ENCODE peak calls at places on chromosomes 3 and 15, in eight cellular contexts. One of them, this sample, is unnamed.

GRCh38 chr3:10284496-10284895 is 8.3 kb downstream of the GHRL start:
- DNase-seq in uterus: no peak
- DNase-seq in CD4-positive, CD25-positive, alpha-beta regulatory T cell: no peak
- DNase-seq in neural progenitor cell: no peak
- DNase-seq in heart right ventricle: no peak
- DNase-seq in lower leg skin: no peak
- DNase-seq in HL-60: no peak
- DNase-seq in SJSA1: no peak
- DNase-seq in this sample: no peak

GRCh38 chr3:155748611-155749365 is 3.9 kb upstream of the PLCH1 start:
- DNase-seq in uterus: no peak
- DNase-seq in CD4-positive, CD25-positive, alpha-beta regulatory T cell: no peak
- DNase-seq in neural progenitor cell: no peak
- DNase-seq in heart right ventricle: no peak
- DNase-seq in lower leg skin: no peak
- DNase-seq in HL-60: no peak
- DNase-seq in SJSA1: no peak
- DNase-seq in this sample: no peak

GRCh38 chr3:133376805-133377204 is 23.1 kb upstream of the BFSP2 start:
- DNase-seq in uterus: no peak
- DNase-seq in CD4-positive, CD25-positive, alpha-beta regulatory T cell: no peak
- DNase-seq in neural progenitor cell: no peak
- DNase-seq in heart right ventricle: no peak
- DNase-seq in lower leg skin: no peak
- DNase-seq in HL-60: peak
- DNase-seq in SJSA1: no peak
- DNase-seq in this sample: no peak

GRCh38 chr3:14791343-14791945 is 27.3 kb upstream of the FGD5 start:
- DNase-seq in uterus: peak
- DNase-seq in CD4-positive, CD25-positive, alpha-beta regulatory T cell: no peak
- DNase-seq in neural progenitor cell: peak
- DNase-seq in heart right ventricle: peak
- DNase-seq in lower leg skin: peak
- DNase-seq in HL-60: peak
- DNase-seq in SJSA1: no peak
- DNase-seq in this sample: peak

GRCh38 chr3:66083096-66083960 is 44.6 kb upstream of the MAGI1 start:
- DNase-seq in uterus: no peak
- DNase-seq in CD4-positive, CD25-positive, alpha-beta regulatory T cell: no peak
- DNase-seq in neural progenitor cell: no peak
- DNase-seq in heart right ventricle: no peak
- DNase-seq in lower leg skin: no peak
- DNase-seq in HL-60: no peak
- DNase-seq in SJSA1: no peak
- DNase-seq in this sample: no peak

GRCh38 chr3:154182975-154183374 is 61.8 kb downstream of the ARHGEF26 start:
- DNase-seq in uterus: no peak
- DNase-seq in CD4-positive, CD25-positive, alpha-beta regulatory T cell: no peak
- DNase-seq in neural progenitor cell: no peak
- DNase-seq in heart right ventricle: no peak
- DNase-seq in lower leg skin: no peak
- DNase-seq in HL-60: no peak
- DNase-seq in SJSA1: no peak
- DNase-seq in this sample: no peak

GRCh38 chr15:43219929-43220886 is 610 bp downstream of the EPB42 start:
- DNase-seq in uterus: no peak
- DNase-seq in CD4-positive, CD25-positive, alpha-beta regulatory T cell: no peak
- DNase-seq in neural progenitor cell: no peak
- DNase-seq in heart right ventricle: no peak
- DNase-seq in lower leg skin: no peak
- DNase-seq in HL-60: no peak
- DNase-seq in SJSA1: no peak
- DNase-seq in this sample: no peak

GRCh38 chr15:81010086-81010485 is 9.4 kb downstream of the TLNRD1 start:
- DNase-seq in uterus: no peak
- DNase-seq in CD4-positive, CD25-positive, alpha-beta regulatory T cell: no peak
- DNase-seq in neural progenitor cell: no peak
- DNase-seq in heart right ventricle: no peak
- DNase-seq in lower leg skin: no peak
- DNase-seq in HL-60: no peak
- DNase-seq in SJSA1: no peak
- DNase-seq in this sample: no peak

GRCh38 chr3:79835701-79836100 is 67.9 kb upstream of the ROBO1 start:
- DNase-seq in uterus: no peak
- DNase-seq in CD4-positive, CD25-positive, alpha-beta regulatory T cell: no peak
- DNase-seq in neural progenitor cell: no peak
- DNase-seq in heart right ventricle: no peak
- DNase-seq in lower leg skin: no peak
- DNase-seq in HL-60: no peak
- DNase-seq in SJSA1: no peak
- DNase-seq in this sample: no peak

GRCh38 chr3:22922317-22922716 is 280.8 kb upstream of the UBE2E2 start:
- DNase-seq in uterus: no peak
- DNase-seq in CD4-positive, CD25-positive, alpha-beta regulatory T cell: no peak
- DNase-seq in neural progenitor cell: peak
- DNase-seq in heart right ventricle: no peak
- DNase-seq in lower leg skin: no peak
- DNase-seq in HL-60: no peak
- DNase-seq in SJSA1: no peak
- DNase-seq in this sample: no peak

GRCh38 chr15:53448215-53449001 is 311.1 kb downstream of the WDR72 start:
- DNase-seq in uterus: no peak
- DNase-seq in CD4-positive, CD25-positive, alpha-beta regulatory T cell: no peak
- DNase-seq in neural progenitor cell: peak
- DNase-seq in heart right ventricle: no peak
- DNase-seq in lower leg skin: no peak
- DNase-seq in HL-60: no peak
- DNase-seq in SJSA1: no peak
- DNase-seq in this sample: no peak

GRCh38 chr3:42745291-42745745 is 27.7 kb downstream of the CCDC13 start:
- DNase-seq in uterus: no peak
- DNase-seq in CD4-positive, CD25-positive, alpha-beta regulatory T cell: no peak
- DNase-seq in neural progenitor cell: no peak
- DNase-seq in heart right ventricle: no peak
- DNase-seq in lower leg skin: peak
- DNase-seq in HL-60: no peak
- DNase-seq in SJSA1: no peak
- DNase-seq in this sample: no peak

GRCh38 chr3:15982667-15983145 is 184.9 kb upstream of the ANKRD28 start:
- DNase-seq in uterus: no peak
- DNase-seq in CD4-positive, CD25-positive, alpha-beta regulatory T cell: no peak
- DNase-seq in neural progenitor cell: peak
- DNase-seq in heart right ventricle: peak
- DNase-seq in lower leg skin: peak
- DNase-seq in HL-60: no peak
- DNase-seq in SJSA1: peak
- DNase-seq in this sample: no peak

GRCh38 chr15:66008920-66009572 is 139.8 kb downstream of the RAB11A start:
- DNase-seq in uterus: no peak
- DNase-seq in CD4-positive, CD25-positive, alpha-beta regulatory T cell: no peak
- DNase-seq in neural progenitor cell: no peak
- DNase-seq in heart right ventricle: no peak
- DNase-seq in lower leg skin: no peak
- DNase-seq in HL-60: no peak
- DNase-seq in SJSA1: no peak
- DNase-seq in this sample: no peak

GRCh38 chr3:135784557-135784956 is 181.0 kb upstream of the PPP2R3A start:
- DNase-seq in uterus: no peak
- DNase-seq in CD4-positive, CD25-positive, alpha-beta regulatory T cell: no peak
- DNase-seq in neural progenitor cell: no peak
- DNase-seq in heart right ventricle: no peak
- DNase-seq in lower leg skin: no peak
- DNase-seq in HL-60: peak
- DNase-seq in SJSA1: no peak
- DNase-seq in this sample: no peak

GRCh38 chr3:14403636-14404395 is 1.4 kb downstream of the SLC6A6 start:
- DNase-seq in uterus: peak
- DNase-seq in CD4-positive, CD25-positive, alpha-beta regulatory T cell: no peak
- DNase-seq in neural progenitor cell: peak
- DNase-seq in heart right ventricle: peak
- DNase-seq in lower leg skin: peak
- DNase-seq in HL-60: peak
- DNase-seq in SJSA1: peak
- DNase-seq in this sample: peak

GRCh38 chr3:158573714-158574113 is 2.7 kb downstream of the MLF1 start:
- DNase-seq in uterus: no peak
- DNase-seq in CD4-positive, CD25-positive, alpha-beta regulatory T cell: no peak
- DNase-seq in neural progenitor cell: peak
- DNase-seq in heart right ventricle: no peak
- DNase-seq in lower leg skin: no peak
- DNase-seq in HL-60: no peak
- DNase-seq in SJSA1: no peak
- DNase-seq in this sample: no peak
- H3K4me3 ChIP-seq in uterus: no peak
- H3K4me3 ChIP-seq in CD4-positive, CD25-positive, alpha-beta regulatory T cell: no peak
- H3K4me3 ChIP-seq in neural progenitor cell: no peak
- H3K4me3 ChIP-seq in heart right ventricle: peak
- H3K4me3 ChIP-seq in lower leg skin: no peak
- H3K4me3 ChIP-seq in HL-60: no peak
- H3K4me3 ChIP-seq in SJSA1: no peak
- H3K4me3 ChIP-seq in this sample: no peak

DNA sequence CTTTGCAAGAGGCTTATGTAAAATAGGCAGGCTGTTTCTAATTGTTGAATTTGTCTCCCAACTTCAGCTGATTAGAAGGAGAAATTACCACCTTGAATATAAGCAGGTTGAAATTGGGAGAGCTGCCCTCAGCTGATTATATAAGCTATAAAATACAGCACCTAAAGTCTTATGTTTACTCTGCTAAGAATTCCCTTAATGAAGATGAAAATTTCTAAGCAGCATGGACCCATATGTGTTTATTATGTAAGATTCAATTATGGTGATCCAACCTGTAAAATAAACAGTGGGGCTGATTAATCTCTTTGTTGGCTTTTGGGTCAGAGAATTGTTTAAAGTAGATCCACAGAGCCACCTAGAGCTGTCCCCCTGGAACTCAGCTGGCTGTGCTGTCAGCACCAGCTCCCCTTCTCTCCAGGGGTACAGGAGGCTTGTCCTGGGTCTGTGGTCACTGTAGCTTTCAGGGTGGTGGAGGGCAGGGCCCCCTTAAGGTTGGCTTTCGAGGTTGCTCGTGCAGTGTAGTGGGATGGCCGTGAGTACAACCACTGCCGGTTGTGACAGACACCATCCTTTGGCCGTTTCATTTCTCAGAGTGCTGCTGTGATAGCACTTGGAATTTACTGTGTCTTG is 9.5 kb downstream of the SLCO3A1 start:
- DNase-seq in uterus: no peak
- DNase-seq in CD4-positive, CD25-positive, alpha-beta regulatory T cell: no peak
- DNase-seq in neural progenitor cell: no peak
- DNase-seq in heart right ventricle: no peak
- DNase-seq in lower leg skin: no peak
- DNase-seq in HL-60: no peak
- DNase-seq in SJSA1: no peak
- DNase-seq in this sample: no peak
- H3K4me3 ChIP-seq in uterus: no peak
- H3K4me3 ChIP-seq in CD4-positive, CD25-positive, alpha-beta regulatory T cell: no peak
- H3K4me3 ChIP-seq in neural progenitor cell: no peak
- H3K4me3 ChIP-seq in heart right ventricle: no peak
- H3K4me3 ChIP-seq in lower leg skin: no peak
- H3K4me3 ChIP-seq in HL-60: no peak
- H3K4me3 ChIP-seq in SJSA1: no peak
- H3K4me3 ChIP-seq in this sample: no peak

GRCh38 chr15:99433757-99434211 is 132.0 kb upstream of the MEF2A start:
- DNase-seq in uterus: no peak
- DNase-seq in CD4-positive, CD25-positive, alpha-beta regulatory T cell: no peak
- DNase-seq in neural progenitor cell: no peak
- DNase-seq in heart right ventricle: peak
- DNase-seq in lower leg skin: no peak
- DNase-seq in HL-60: no peak
- DNase-seq in SJSA1: no peak
- DNase-seq in this sample: no peak

GRCh38 chr15:99434506-99435137 is 131.2 kb upstream of the MEF2A start:
- DNase-seq in uterus: peak
- DNase-seq in CD4-positive, CD25-positive, alpha-beta regulatory T cell: no peak
- DNase-seq in neural progenitor cell: no peak
- DNase-seq in heart right ventricle: peak
- DNase-seq in lower leg skin: peak
- DNase-seq in HL-60: no peak
- DNase-seq in SJSA1: no peak
- DNase-seq in this sample: no peak

GRCh38 chr15:99431661-99432091 is 134.1 kb upstream of the MEF2A start:
- DNase-seq in uterus: peak
- DNase-seq in CD4-positive, CD25-positive, alpha-beta regulatory T cell: no peak
- DNase-seq in neural progenitor cell: no peak
- DNase-seq in heart right ventricle: no peak
- DNase-seq in lower leg skin: no peak
- DNase-seq in HL-60: no peak
- DNase-seq in SJSA1: no peak
- DNase-seq in this sample: no peak

GRCh38 chr15:99432271-99433025 is 133.3 kb upstream of the MEF2A start:
- DNase-seq in uterus: peak
- DNase-seq in CD4-positive, CD25-positive, alpha-beta regulatory T cell: no peak
- DNase-seq in neural progenitor cell: no peak
- DNase-seq in heart right ventricle: peak
- DNase-seq in lower leg skin: no peak
- DNase-seq in HL-60: no peak
- DNase-seq in SJSA1: no peak
- DNase-seq in this sample: no peak

GRCh38 chr15:99433026-99433756 is 132.6 kb upstream of the MEF2A start:
- DNase-seq in uterus: peak
- DNase-seq in CD4-positive, CD25-positive, alpha-beta regulatory T cell: no peak
- DNase-seq in neural progenitor cell: no peak
- DNase-seq in heart right ventricle: peak
- DNase-seq in lower leg skin: no peak
- DNase-seq in HL-60: no peak
- DNase-seq in SJSA1: no peak
- DNase-seq in this sample: no peak
- H3K4me3 ChIP-seq in uterus: no peak
- H3K4me3 ChIP-seq in CD4-positive, CD25-positive, alpha-beta regulatory T cell: no peak
- H3K4me3 ChIP-seq in neural progenitor cell: no peak
- H3K4me3 ChIP-seq in heart right ventricle: no peak
- H3K4me3 ChIP-seq in lower leg skin: no peak
- H3K4me3 ChIP-seq in HL-60: no peak
- H3K4me3 ChIP-seq in SJSA1: no peak
- H3K4me3 ChIP-seq in this sample: no peak

GRCh38 chr3:25432191-25432720 is 4.2 kb downstream of the RARB start:
- DNase-seq in uterus: no peak
- DNase-seq in CD4-positive, CD25-positive, alpha-beta regulatory T cell: no peak
- DNase-seq in neural progenitor cell: no peak
- DNase-seq in heart right ventricle: no peak
- DNase-seq in lower leg skin: no peak
- DNase-seq in HL-60: no peak
- DNase-seq in SJSA1: no peak
- DNase-seq in this sample: no peak

GRCh38 chr3:25430942-25431570 is 3.0 kb downstream of the RARB start:
- DNase-seq in uterus: no peak
- DNase-seq in CD4-positive, CD25-positive, alpha-beta regulatory T cell: no peak
- DNase-seq in neural progenitor cell: no peak
- DNase-seq in heart right ventricle: no peak
- DNase-seq in lower leg skin: no peak
- DNase-seq in HL-60: no peak
- DNase-seq in SJSA1: no peak
- DNase-seq in this sample: no peak

GRCh38 chr3:25429441-25429907 is 1.4 kb downstream of the RARB start:
- DNase-seq in uterus: no peak
- DNase-seq in CD4-positive, CD25-positive, alpha-beta regulatory T cell: no peak
- DNase-seq in neural progenitor cell: no peak
- DNase-seq in heart right ventricle: no peak
- DNase-seq in lower leg skin: no peak
- DNase-seq in HL-60: no peak
- DNase-seq in SJSA1: no peak
- DNase-seq in this sample: no peak

GRCh38 chr3:25428950-25429349 is 887 bp downstream of the RARB start:
- DNase-seq in uterus: no peak
- DNase-seq in CD4-positive, CD25-positive, alpha-beta regulatory T cell: no peak
- DNase-seq in neural progenitor cell: no peak
- DNase-seq in heart right ventricle: no peak
- DNase-seq in lower leg skin: no peak
- DNase-seq in HL-60: no peak
- DNase-seq in SJSA1: no peak
- DNase-seq in this sample: no peak

GRCh38 chr3:25429960-25430941 is 2.2 kb downstream of the RARB start:
- DNase-seq in uterus: no peak
- DNase-seq in CD4-positive, CD25-positive, alpha-beta regulatory T cell: no peak
- DNase-seq in neural progenitor cell: no peak
- DNase-seq in heart right ventricle: no peak
- DNase-seq in lower leg skin: no peak
- DNase-seq in HL-60: no peak
- DNase-seq in SJSA1: no peak
- DNase-seq in this sample: no peak
- H3K4me3 ChIP-seq in uterus: peak
- H3K4me3 ChIP-seq in CD4-positive, CD25-positive, alpha-beta regulatory T cell: no peak
- H3K4me3 ChIP-seq in neural progenitor cell: no peak
- H3K4me3 ChIP-seq in heart right ventricle: peak
- H3K4me3 ChIP-seq in lower leg skin: no peak
- H3K4me3 ChIP-seq in HL-60: no peak
- H3K4me3 ChIP-seq in SJSA1: peak
- H3K4me3 ChIP-seq in this sample: peak

This sample was measured in thyroid gland.